ENCODE peak calls at places on chromosomes 6 and 20, in seven cellular contexts. One of them, this sample, is unnamed.

GRCh38 chr6:16684896-16685554 is 76.2 kb downstream of the ATXN1 start:
- DNase-seq in tibial nerve: no peak
- DNase-seq in head of caudate nucleus: peak
- DNase-seq in stimulated activated CD4-positive, alpha-beta T cell treated with anti-CD3 and anti-CD28 coated beads, Interleukin-1b, Interleukin-23, amount 100 ng/mL, for 48 hours: peak
- DNase-seq in HT1080: peak
- DNase-seq in NCI-H345: no peak
- DNase-seq in BJ: no peak
- DNase-seq in this sample: no peak

GRCh38 chr6:161161889-161162624 is 111.8 kb downstream of the AGPAT4 start:
- DNase-seq in head of caudate nucleus: no peak
- DNase-seq in tibial nerve: no peak
- DNase-seq in NCI-H345: no peak
- DNase-seq in BJ: no peak
- DNase-seq in HT1080: no peak
- DNase-seq in stimulated activated CD4-positive, alpha-beta T cell treated with anti-CD3 and anti-CD28 coated beads, Interleukin-1b, Interleukin-23, amount 100 ng/mL, for 48 hours: no peak
- DNase-seq in this sample: no peak

GRCh38 chr6:106520711-106521367 is 108.5 kb downstream of the RTN4IP1 start:
- DNase-seq in NCI-H345: no peak
- DNase-seq in stimulated activated CD4-positive, alpha-beta T cell treated with anti-CD3 and anti-CD28 coated beads, Interleukin-1b, Interleukin-23, amount 100 ng/mL, for 48 hours: peak
- DNase-seq in tibial nerve: no peak
- DNase-seq in BJ: no peak
- DNase-seq in head of caudate nucleus: no peak
- DNase-seq in HT1080: no peak
- DNase-seq in this sample: no peak

GRCh38 chr6:148657053-148657452 is 89.8 kb upstream of the UST start:
- DNase-seq in NCI-H345: no peak
- DNase-seq in stimulated activated CD4-positive, alpha-beta T cell treated with anti-CD3 and anti-CD28 coated beads, Interleukin-1b, Interleukin-23, amount 100 ng/mL, for 48 hours: no peak
- DNase-seq in head of caudate nucleus: peak
- DNase-seq in HT1080: peak
- DNase-seq in BJ: peak
- DNase-seq in tibial nerve: no peak
- DNase-seq in this sample: no peak

GRCh38 chr6:154410619-154411044 is 54.0 kb upstream of the IPCEF1 start:
- DNase-seq in head of caudate nucleus: peak
- DNase-seq in HT1080: peak
- DNase-seq in NCI-H345: peak
- DNase-seq in BJ: peak
- DNase-seq in stimulated activated CD4-positive, alpha-beta T cell treated with anti-CD3 and anti-CD28 coated beads, Interleukin-1b, Interleukin-23, amount 100 ng/mL, for 48 hours: peak
- DNase-seq in tibial nerve: peak
- DNase-seq in this sample: peak

GRCh38 chr20:3092611-3093379 is 8.3 kb upstream of the AVP start:
- DNase-seq in NCI-H345: no peak
- DNase-seq in head of caudate nucleus: no peak
- DNase-seq in HT1080: no peak
- DNase-seq in stimulated activated CD4-positive, alpha-beta T cell treated with anti-CD3 and anti-CD28 coated beads, Interleukin-1b, Interleukin-23, amount 100 ng/mL, for 48 hours: peak
- DNase-seq in BJ: no peak
- DNase-seq in tibial nerve: no peak
- DNase-seq in this sample: no peak

GRCh38 chr6:117329926-117330325 is 64.6 kb downstream of the VGLL2 start:
- DNase-seq in HT1080: no peak
- DNase-seq in head of caudate nucleus: no peak
- DNase-seq in BJ: no peak
- DNase-seq in NCI-H345: no peak
- DNase-seq in stimulated activated CD4-positive, alpha-beta T cell treated with anti-CD3 and anti-CD28 coated beads, Interleukin-1b, Interleukin-23, amount 100 ng/mL, for 48 hours: no peak
- DNase-seq in tibial nerve: no peak
- DNase-seq in this sample: no peak

GRCh38 chr20:60144428-60144827 is 186.2 kb downstream of the CDH26 start:
- DNase-seq in NCI-H345: no peak
- DNase-seq in head of caudate nucleus: no peak
- DNase-seq in tibial nerve: no peak
- DNase-seq in BJ: no peak
- DNase-seq in HT1080: peak
- DNase-seq in stimulated activated CD4-positive, alpha-beta T cell treated with anti-CD3 and anti-CD28 coated beads, Interleukin-1b, Interleukin-23, amount 100 ng/mL, for 48 hours: no peak
- DNase-seq in this sample: no peak

GRCh38 chr6:142118926-142119325 is 13.8 kb upstream of the GJE1 start:
- DNase-seq in head of caudate nucleus: no peak
- DNase-seq in HT1080: peak
- DNase-seq in tibial nerve: no peak
- DNase-seq in NCI-H345: no peak
- DNase-seq in stimulated activated CD4-positive, alpha-beta T cell treated with anti-CD3 and anti-CD28 coated beads, Interleukin-1b, Interleukin-23, amount 100 ng/mL, for 48 hours: no peak
- DNase-seq in BJ: no peak
- DNase-seq in this sample: no peak

GRCh38 chr6:154537486-154537885 is 27.0 kb upstream of the CNKSR3 start:
- DNase-seq in NCI-H345: peak
- DNase-seq in HT1080: no peak
- DNase-seq in head of caudate nucleus: peak
- DNase-seq in BJ: no peak
- DNase-seq in stimulated activated CD4-positive, alpha-beta T cell treated with anti-CD3 and anti-CD28 coated beads, Interleukin-1b, Interleukin-23, amount 100 ng/mL, for 48 hours: no peak
- DNase-seq in tibial nerve: no peak
- DNase-seq in this sample: no peak

GRCh38 chr6:149965191-149966020 is 1.7 kb downstream of the ULBP1 start:
- DNase-seq in stimulated activated CD4-positive, alpha-beta T cell treated with anti-CD3 and anti-CD28 coated beads, Interleukin-1b, Interleukin-23, amount 100 ng/mL, for 48 hours: no peak
- DNase-seq in head of caudate nucleus: no peak
- DNase-seq in HT1080: no peak
- DNase-seq in BJ: no peak
- DNase-seq in NCI-H345: no peak
- DNase-seq in tibial nerve: no peak
- DNase-seq in this sample: no peak

GRCh38 chr6:127302728-127303675 is 36.3 kb downstream of the RNF146 start:
- DNase-seq in NCI-H345: peak
- DNase-seq in tibial nerve: peak
- DNase-seq in stimulated activated CD4-positive, alpha-beta T cell treated with anti-CD3 and anti-CD28 coated beads, Interleukin-1b, Interleukin-23, amount 100 ng/mL, for 48 hours: no peak
- DNase-seq in HT1080: peak
- DNase-seq in head of caudate nucleus: peak
- DNase-seq in BJ: no peak
- DNase-seq in this sample: no peak

GRCh38 chr6:156849806-156850205 is 72.6 kb downstream of the ARID1B start:
- DNase-seq in BJ: no peak
- DNase-seq in NCI-H345: no peak
- DNase-seq in HT1080: no peak
- DNase-seq in head of caudate nucleus: no peak
- DNase-seq in tibial nerve: no peak
- DNase-seq in stimulated activated CD4-positive, alpha-beta T cell treated with anti-CD3 and anti-CD28 coated beads, Interleukin-1b, Interleukin-23, amount 100 ng/mL, for 48 hours: no peak
- DNase-seq in this sample: no peak

GRCh38 chr6:30683980-30684338 is 2.5 kb downstream of the PPP1R18 start:
- DNase-seq in tibial nerve: no peak
- DNase-seq in BJ: no peak
- DNase-seq in head of caudate nucleus: no peak
- DNase-seq in stimulated activated CD4-positive, alpha-beta T cell treated with anti-CD3 and anti-CD28 coated beads, Interleukin-1b, Interleukin-23, amount 100 ng/mL, for 48 hours: no peak
- DNase-seq in NCI-H345: no peak
- DNase-seq in HT1080: no peak
- DNase-seq in this sample: no peak

GRCh38 chr6:151807513-151808330 is at the start of gene ESR1:
- DNase-seq in BJ: no peak
- DNase-seq in tibial nerve: no peak
- DNase-seq in HT1080: no peak
- DNase-seq in head of caudate nucleus: no peak
- DNase-seq in NCI-H345: no peak
- DNase-seq in stimulated activated CD4-positive, alpha-beta T cell treated with anti-CD3 and anti-CD28 coated beads, Interleukin-1b, Interleukin-23, amount 100 ng/mL, for 48 hours: no peak
- DNase-seq in this sample: no peak

GRCh38 chr6:81228912-81229540 is 523.5 kb downstream of the TENT5A start:
- DNase-seq in tibial nerve: no peak
- DNase-seq in HT1080: no peak
- DNase-seq in NCI-H345: no peak
- DNase-seq in BJ: no peak
- DNase-seq in stimulated activated CD4-positive, alpha-beta T cell treated with anti-CD3 and anti-CD28 coated beads, Interleukin-1b, Interleukin-23, amount 100 ng/mL, for 48 hours: no peak
- DNase-seq in head of caudate nucleus: no peak
- DNase-seq in this sample: no peak

GRCh38 chr6:130671119-130672104 is 155.8 kb upstream of the SMLR1 start:
- DNase-seq in BJ: no peak
- DNase-seq in tibial nerve: no peak
- DNase-seq in HT1080: no peak
- DNase-seq in NCI-H345: no peak
- DNase-seq in stimulated activated CD4-positive, alpha-beta T cell treated with anti-CD3 and anti-CD28 coated beads, Interleukin-1b, Interleukin-23, amount 100 ng/mL, for 48 hours: no peak
- DNase-seq in head of caudate nucleus: no peak
- DNase-seq in this sample: no peak

GRCh38 chr6:53287336-53288225 is 61.2 kb downstream of the ELOVL5 start:
- DNase-seq in head of caudate nucleus: peak
- DNase-seq in tibial nerve: no peak
- DNase-seq in BJ: no peak
- DNase-seq in NCI-H345: peak
- DNase-seq in HT1080: no peak
- DNase-seq in stimulated activated CD4-positive, alpha-beta T cell treated with anti-CD3 and anti-CD28 coated beads, Interleukin-1b, Interleukin-23, amount 100 ng/mL, for 48 hours: no peak
- DNase-seq in this sample: peak

GRCh38 chr6:143451531-143451930 is 926 bp downstream of the PEX3 start:
- DNase-seq in stimulated activated CD4-positive, alpha-beta T cell treated with anti-CD3 and anti-CD28 coated beads, Interleukin-1b, Interleukin-23, amount 100 ng/mL, for 48 hours: no peak
- DNase-seq in head of caudate nucleus: no peak
- DNase-seq in BJ: no peak
- DNase-seq in tibial nerve: no peak
- DNase-seq in HT1080: no peak
- DNase-seq in NCI-H345: no peak
- DNase-seq in this sample: no peak

GRCh38 chr6:85892346-85892745 is 249.7 kb upstream of the SYNCRIP start:
- DNase-seq in HT1080: no peak
- DNase-seq in stimulated activated CD4-positive, alpha-beta T cell treated with anti-CD3 and anti-CD28 coated beads, Interleukin-1b, Interleukin-23, amount 100 ng/mL, for 48 hours: no peak
- DNase-seq in head of caudate nucleus: no peak
- DNase-seq in NCI-H345: no peak
- DNase-seq in BJ: no peak
- DNase-seq in tibial nerve: no peak
- DNase-seq in this sample: no peak

GRCh38 chr20:10047427-10047826 is 12.6 kb downstream of the ANKEF1 start:
- DNase-seq in head of caudate nucleus: no peak
- DNase-seq in BJ: no peak
- DNase-seq in tibial nerve: no peak
- DNase-seq in stimulated activated CD4-positive, alpha-beta T cell treated with anti-CD3 and anti-CD28 coated beads, Interleukin-1b, Interleukin-23, amount 100 ng/mL, for 48 hours: no peak
- DNase-seq in HT1080: peak
- DNase-seq in NCI-H345: no peak
- DNase-seq in this sample: no peak

GRCh38 chr6:138765896-138766487 is 7.6 kb upstream of the CCDC28A start:
- DNase-seq in head of caudate nucleus: no peak
- DNase-seq in tibial nerve: no peak
- DNase-seq in BJ: peak
- DNase-seq in NCI-H345: peak
- DNase-seq in stimulated activated CD4-positive, alpha-beta T cell treated with anti-CD3 and anti-CD28 coated beads, Interleukin-1b, Interleukin-23, amount 100 ng/mL, for 48 hours: no peak
- DNase-seq in HT1080: peak
- DNase-seq in this sample: peak

This sample was measured in NCI-H1092 treated with DMSO at 0.1 percent for 48 hours.